ENCODE peak calls at places on chromosomes 1 and 21, in nine cellular contexts. C is uterus, T is small intestine, H is mucosa of descending colon, K is upper lobe of right lung, U is Caco-2, V is transverse colon, N is astrocyte, S is adrenal gland. X is an unnamed sample. For H3K4me1, the result is how much of the 10 kb centered on the place peaks cover.

GRCh38 chr1:165828581-165829329 is 1.3 kb downstream of the UCK2 start:
- DNase-seq in C (peak), T (peak), H (peak), K (peak), U (peak), V (peak), N (peak), S (peak), X (no peak)

GRCh38 chr1:54475357-54476230 is 69.4 kb upstream of the SSBP3 start:
- DNase-seq in C (peak), T (no peak), H (no peak), K (no peak), U (no peak), V (no peak), N (no peak), S (no peak), X (no peak)

GRCh38 chr1:192939440-192939839 is 119.7 kb downstream of the UCHL5 start:
- DNase-seq in C (no peak), T (peak), H (peak), K (no peak), U (peak), V (no peak), N (no peak), S (no peak), X (no peak)

GRCh38 chr1:213772711-213773110 is 215.1 kb upstream of the PROX1 start:
- DNase-seq in C (no peak), T (no peak), H (no peak), K (no peak), U (no peak), V (no peak), N (no peak), S (no peak), X (no peak)

GRCh38 chr1:111955755-111956154 is 33.7 kb downstream of the KCND3 start:
- DNase-seq in C (no peak), T (no peak), H (no peak), K (no peak), U (no peak), V (no peak), N (peak), S (no peak), X (no peak)

GRCh38 chr1:5651964-5652751 is 340.1 kb downstream of the NPHP4 start:
- DNase-seq in C (no peak), T (no peak), H (no peak), K (no peak), U (no peak), V (no peak), N (no peak), S (peak), X (no peak)

GRCh38 chr1:22107126-22107525 is 35.8 kb downstream of the WNT4 start:
- DNase-seq in C (no peak), T (no peak), H (no peak), K (no peak), U (no peak), V (no peak), N (peak), S (no peak), X (no peak)

GRCh38 chr21:25750085-25750484 is 15.3 kb downstream of the GABPA start:
- DNase-seq in C (no peak), T (no peak), H (no peak), K (no peak), U (no peak), V (no peak), N (no peak), S (no peak), X (no peak)

GRCh38 chr1:203628185-203628996 is 1.8 kb downstream of the ATP2B4 start:
- DNase-seq in C (peak), T (no peak), H (peak), K (peak), U (no peak), V (peak), N (no peak), S (peak), X (no peak)

GRCh38 chr1:21670956-21671902 is 2.1 kb upstream of the RAP1GAP start:
- DNase-seq in C (no peak), T (no peak), H (no peak), K (no peak), U (no peak), V (no peak), N (no peak), S (peak), X (no peak)

GRCh38 chr21:46323227-46323709 is 402 bp downstream of the C21orf58 start:
- DNase-seq in C (no peak), T (no peak), H (peak), K (no peak), U (no peak), V (no peak), N (no peak), S (peak), X (no peak)

GRCh38 chr1:51946300-51946699 is 44.2 kb downstream of the RAB3B start:
- DNase-seq in C (no peak), T (no peak), H (no peak), K (no peak), U (no peak), V (no peak), N (peak), S (no peak), X (no peak)

GRCh38 chr1:44714532-44714931 is 16.4 kb downstream of the RNU5D-1 start:
- DNase-seq in C (no peak), T (no peak), H (no peak), K (no peak), U (no peak), V (no peak), N (no peak), S (no peak), X (no peak)

GRCh38 chr1:182629674-182630073 is 25.5 kb upstream of the RGS16 start:
- DNase-seq in C (no peak), T (no peak), H (no peak), K (no peak), U (no peak), V (no peak), N (no peak), S (no peak), X (no peak)

GRCh38 chr1:50106095-50106761 is 2.5 kb upstream of the ELAVL4 start:
- DNase-seq in C (no peak), T (no peak), H (no peak), K (no peak), U (no peak), V (no peak), N (no peak), S (no peak), X (no peak)

GRCh38 chr21:33684923-33685560 is 42.7 kb downstream of the ITSN1 start:
- DNase-seq in C (no peak), T (peak), H (no peak), K (no peak), U (no peak), V (no peak), N (peak), S (no peak), X (no peak)
- H3K4me1 ChIP-seq in C (under half), T (under half), H (under half), K (under half), U (half or more), V (under half), N (under half), S (half or more), X (half or more)

GRCh38 chr1:8026976-8027747 is 1.1 kb upstream of the ERRFI1 start:
- DNase-seq in C (peak), T (peak), H (peak), K (peak), U (peak), V (peak), N (no peak), S (peak), X (no peak)

GRCh38 chr1:8025671-8026144 is 401 bp downstream of the ERRFI1 start:
- DNase-seq in C (no peak), T (no peak), H (peak), K (no peak), U (no peak), V (no peak), N (no peak), S (peak), X (no peak)

GRCh38 chr1:8025061-8025670 is 943 bp downstream of the ERRFI1 start:
- DNase-seq in C (no peak), T (peak), H (no peak), K (no peak), U (no peak), V (no peak), N (no peak), S (peak), X (no peak)

GRCh38 chr1:8027748-8028631 is 1.9 kb upstream of the ERRFI1 start:
- DNase-seq in C (no peak), T (peak), H (peak), K (no peak), U (peak), V (no peak), N (peak), S (no peak), X (no peak)

GRCh38 chr1:8026153-8026975 is at the start of gene ERRFI1:
- DNase-seq in C (peak), T (peak), H (peak), K (peak), U (peak), V (peak), N (peak), S (peak), X (peak)
- H3K4me1 ChIP-seq in C (under half), T (under half), H (under half), K (under half), U (under half), V (under half), N (half or more), S (under half), X (under half)

GRCh38 chr1:40313958-40314720 is 2.9 kb downstream of the COL9A2 start:
- DNase-seq in C (no peak), T (no peak), H (no peak), K (no peak), U (no peak), V (no peak), N (no peak), S (no peak), X (no peak)
- H3K4me1 ChIP-seq in C (under half), T (under half), H (under half), K (under half), U (under half), V (under half), N (under half), S (under half), X (under half)

GRCh38 chr1:43550598-43551246 is 20.0 kb downstream of the PTPRF start:
- DNase-seq in C (no peak), T (no peak), H (no peak), K (no peak), U (no peak), V (no peak), N (no peak), S (no peak), X (no peak)
- H3K4me1 ChIP-seq in C (under half), T (under half), H (half or more), K (under half), U (half or more), V (half or more), N (under half), S (under half), X (under half)

GRCh38 chr1:27137544-27138075 is 17.3 kb downstream of the SLC9A1 start:
- DNase-seq in C (no peak), T (peak), H (peak), K (peak), U (no peak), V (peak), N (no peak), S (no peak), X (no peak)

GRCh38 chr1:27138927-27139326 is 16.0 kb downstream of the SLC9A1 start:
- DNase-seq in C (no peak), T (no peak), H (no peak), K (no peak), U (no peak), V (no peak), N (no peak), S (no peak), X (no peak)

GRCh38 chr1:27139980-27140379 is 14.9 kb downstream of the SLC9A1 start:
- DNase-seq in C (no peak), T (no peak), H (no peak), K (no peak), U (no peak), V (no peak), N (no peak), S (no peak), X (no peak)

GRCh38 chr1:27137022-27137542 is 17.8 kb downstream of the SLC9A1 start:
- DNase-seq in C (no peak), T (no peak), H (peak), K (peak), U (no peak), V (peak), N (no peak), S (peak), X (no peak)

GRCh38 chr1:27138368-27138767 is 16.6 kb downstream of the SLC9A1 start:
- DNase-seq in C (no peak), T (no peak), H (no peak), K (no peak), U (no peak), V (no peak), N (no peak), S (no peak), X (no peak)
- H3K4me1 ChIP-seq in C (under half), T (under half), H (half or more), K (half or more), U (under half), V (under half), N (under half), S (under half), X (under half)

DNA sequence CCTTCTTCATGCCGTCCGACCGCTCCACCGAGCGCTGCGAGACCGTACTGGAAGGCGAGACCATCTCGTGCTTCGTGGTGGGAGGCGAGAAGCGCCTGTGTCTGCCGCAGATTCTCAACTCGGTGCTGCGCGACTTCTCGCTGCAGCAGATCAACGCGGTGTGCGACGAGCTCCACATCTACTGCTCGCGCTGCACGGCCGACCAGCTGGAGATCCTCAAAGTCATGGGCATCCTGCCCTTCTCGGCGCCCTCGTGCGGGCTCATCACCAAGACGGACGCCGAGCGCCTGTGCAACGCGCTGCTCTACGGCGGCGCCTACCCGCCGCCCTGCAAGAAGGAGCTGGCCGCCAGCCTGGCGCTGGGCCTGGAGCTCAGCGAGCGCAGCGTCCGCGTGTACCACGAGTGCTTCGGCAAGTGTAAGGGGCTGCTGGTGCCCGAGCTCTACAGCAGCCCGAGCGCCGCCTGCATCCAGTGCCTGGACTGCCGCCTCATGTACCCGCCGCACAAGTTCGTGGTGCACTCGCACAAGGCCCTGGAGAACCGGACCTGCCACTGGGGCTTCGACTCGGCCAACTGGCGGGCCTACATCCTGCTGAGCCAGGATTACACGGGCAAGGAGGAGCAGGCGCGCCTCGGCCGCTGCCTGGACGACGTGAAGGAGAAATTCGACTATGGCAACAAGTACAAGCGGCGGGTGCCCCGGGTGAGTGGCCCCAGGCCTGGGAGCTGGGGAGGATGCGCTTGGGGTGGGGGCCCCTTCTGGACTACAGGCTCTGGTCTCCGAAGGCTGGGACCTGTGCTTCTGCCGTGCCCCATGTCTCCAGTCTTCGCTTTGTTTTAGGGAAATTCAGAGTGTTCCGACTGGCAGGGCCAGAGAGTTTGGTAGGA is 1.2 kb downstream of the SKI start:
- DNase-seq in C (peak), T (peak), H (peak), K (peak), U (peak), V (peak), N (peak), S (peak), X (no peak)
- H3K4me1 ChIP-seq in C (under half), T (under half), H (under half), K (under half), U (under half), V (under half), N (under half), S (half or more), X (under half)

GRCh38 chr1:154972213-154972516 is 1.6 kb upstream of the SHC1 start:
- DNase-seq in C (no peak), T (no peak), H (no peak), K (no peak), U (no peak), V (no peak), N (no peak), S (no peak), X (no peak)
- H3K4me1 ChIP-seq in C (under half), T (under half), H (under half), K (half or more), U (under half), V (under half), N (under half), S (half or more), X (under half)

GRCh38 chr1:17210176-17210575 is 5.2 kb downstream of the PADI1 start:
- DNase-seq in C (no peak), T (no peak), H (no peak), K (no peak), U (no peak), V (no peak), N (no peak), S (peak), X (no peak)
- H3K4me1 ChIP-seq in C (under half), T (under half), H (under half), K (under half), U (under half), V (under half), N (under half), S (under half), X (under half)